ENCODE peak calls at places on chromosome 9, in nine cellular contexts. K is AG09319, I is heart left ventricle, W is mesothelial cell of epicardium, R is psoas muscle, M is NB4, J is GM10248, N is ovary, Y is B cell. Z is an unnamed sample.

GRCh38 chr9:4812872-4813271 is 20.1 kb downstream of the RCL1 start:
- DNase-seq in K (no peak), I (no peak), W (no peak), R (no peak), M (no peak), J (no peak), N (no peak), Y (no peak), Z (no peak)

GRCh38 chr9:76370656-76371055 is 23.6 kb downstream of the RFK start:
- DNase-seq in K (no peak), I (no peak), W (no peak), R (no peak), M (no peak), J (no peak), N (no peak), Y (no peak), Z (no peak)

GRCh38 chr9:114339130-114339908 is 9.7 kb downstream of the ORM2 start:
- DNase-seq in K (no peak), I (peak; percentile 55), W (no peak), R (peak; percentile 69), M (peak; percentile 73), J (peak; percentile 86), N (peak; percentile 58), Y (peak; percentile 77), Z (peak; percentile 23)

GRCh38 chr9:102518324-102518723 is 476.8 kb upstream of the CYLC2 start:
- DNase-seq in K (no peak), I (no peak), W (no peak), R (no peak), M (no peak), J (no peak), N (no peak), Y (no peak), Z (no peak)

GRCh38 chr9:18447131-18447530 is 26.8 kb upstream of the ADAMTSL1 start:
- DNase-seq in K (no peak), I (no peak), W (no peak), R (no peak), M (no peak), J (no peak), N (peak; percentile 29), Y (no peak), Z (no peak)

GRCh38 chr9:137447722-137448568 is 6.8 kb upstream of the ENTPD8 start:
- DNase-seq in K (no peak), I (peak; percentile 26), W (no peak), R (peak; percentile 50), M (no peak), J (no peak), N (no peak), Y (no peak), Z (no peak)

GRCh38 chr9:88571417-88571816 is 36.4 kb downstream of the NXNL2 start:
- DNase-seq in K (no peak), I (no peak), W (no peak), R (no peak), M (no peak), J (no peak), N (no peak), Y (no peak), Z (no peak)

GRCh38 chr9:33186457-33187168 is 19.5 kb upstream of the B4GALT1 start:
- DNase-seq in K (no peak), I (peak; percentile 48), W (no peak), R (no peak), M (no peak), J (no peak), N (no peak), Y (no peak), Z (no peak)

GRCh38 chr9:4143951-4144717 is 155.7 kb downstream of the GLIS3 start:
- DNase-seq in K (peak; percentile 18), I (no peak), W (no peak), R (no peak), M (no peak), J (no peak), N (no peak), Y (no peak), Z (no peak)

GRCh38 chr9:9100070-9100469 is 1300.5 kb upstream of the DMAC1 start:
- DNase-seq in K (no peak), I (no peak), W (no peak), R (no peak), M (no peak), J (no peak), N (no peak), Y (no peak), Z (no peak)

GRCh38 chr9:1057910-1058309 is 7.8 kb downstream of the DMRT2 start:
- DNase-seq in K (no peak), I (no peak), W (no peak), R (no peak), M (no peak), J (no peak), N (no peak), Y (no peak), Z (no peak)

GRCh38 chr9:16213781-16214515 is 656.5 kb downstream of the BNC2 start:
- DNase-seq in K (peak; percentile 93), I (peak; percentile 70), W (no peak), R (no peak), M (no peak), J (no peak), N (peak; percentile 78), Y (no peak), Z (no peak)

GRCh38 chr9:69937358-69937757 is 106.3 kb upstream of the MAMDC2 start:
- DNase-seq in K (no peak), I (no peak), W (no peak), R (no peak), M (no peak), J (no peak), N (no peak), Y (no peak), Z (no peak)

GRCh38 chr9:37200572-37201005 is 80.2 kb downstream of the ZCCHC7 start:
- DNase-seq in K (no peak), I (no peak), W (no peak), R (no peak), M (peak; percentile 67), J (no peak), N (no peak), Y (no peak), Z (no peak)

GRCh38 chr9:109771084-109771483 is 8.9 kb upstream of the PALM2AKAP2 start:
- DNase-seq in K (peak; percentile 61), I (no peak), W (no peak), R (no peak), M (no peak), J (no peak), N (no peak), Y (no peak), Z (no peak)

GRCh38 chr9:89678394-89679005 is 73.7 kb downstream of the GADD45G start:
- DNase-seq in K (no peak), I (no peak), W (no peak), R (no peak), M (no peak), J (no peak), N (no peak), Y (no peak), Z (no peak)

GRCh38 chr9:92666912-92667532 is 2.9 kb downstream of the IPPK start:
- DNase-seq in K (no peak), I (no peak), W (no peak), R (peak; percentile 17), M (no peak), J (no peak), N (no peak), Y (no peak), Z (no peak)

GRCh38 chr9:133199648-133200321 is 9.3 kb downstream of the OBP2B start:
- DNase-seq in K (no peak), I (peak; percentile 47), W (no peak), R (peak; percentile 76), M (peak; percentile 81), J (no peak), N (peak; percentile 45), Y (peak; percentile 73), Z (no peak)
- TF ChIP-seq CTCF in K (peak; percentile 11), I (no peak), W (no peak), R (peak; percentile 13), M (peak; percentile 10), J (no peak), N (no peak), Y (peak; percentile 32), Z (no peak)

DNA sequence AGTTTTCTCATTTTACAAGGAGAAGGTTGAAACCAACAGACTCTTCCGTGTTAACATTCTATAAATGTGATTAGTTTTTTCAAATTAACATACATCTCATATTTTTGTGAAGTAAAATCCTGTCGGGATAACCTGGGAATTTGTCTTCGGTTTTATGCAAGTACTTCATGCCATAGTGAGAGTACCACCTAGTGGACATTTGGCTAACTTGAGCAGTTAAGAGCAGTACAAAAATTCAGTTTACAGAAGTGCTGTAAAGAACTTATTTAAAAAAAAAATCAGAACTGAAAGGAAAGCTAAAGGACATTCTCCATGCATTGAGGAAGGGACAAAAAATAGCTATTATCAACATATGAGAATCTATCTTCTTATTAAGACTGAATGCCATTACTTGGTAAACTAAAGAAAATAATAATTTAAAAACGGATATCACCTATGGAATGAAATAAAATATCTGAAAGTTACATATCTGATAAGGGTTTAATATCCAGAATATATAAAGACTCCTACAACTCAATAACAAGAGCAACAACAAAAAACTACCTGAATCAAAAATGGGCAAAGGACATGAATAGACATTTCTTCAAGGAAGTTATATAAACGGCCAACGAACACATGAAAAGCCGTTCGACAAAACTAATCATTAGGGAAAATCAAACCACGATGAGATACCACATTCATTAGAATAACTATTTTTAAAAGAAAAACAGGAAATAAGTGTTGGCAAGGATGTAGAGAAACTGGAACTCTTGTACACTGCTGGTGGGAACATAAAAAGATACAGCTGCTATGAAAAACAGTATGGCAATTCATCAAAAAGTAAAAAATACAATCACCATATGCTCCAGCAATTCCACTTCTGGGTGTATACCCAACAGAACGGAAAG is 117.0 kb upstream of the GNA14 start:
- DNase-seq in K (peak; percentile 49), I (no peak), W (no peak), R (no peak), M (peak; percentile 47), J (no peak), N (no peak), Y (no peak), Z (no peak)
- TF ChIP-seq CTCF in K (peak; percentile 65), I (peak; percentile 28), W (no peak), R (peak; percentile 37), M (peak; percentile 41), J (peak; percentile 30), N (peak; percentile 24), Y (no peak), Z (peak; percentile 43)

GRCh38 chr9:95268681-95269080 is 48.8 kb downstream of the FANCC start:
- DNase-seq in K (no peak), I (no peak), W (no peak), R (no peak), M (peak; percentile 27), J (no peak), N (no peak), Y (no peak), Z (no peak)
- TF ChIP-seq CTCF in K (peak; percentile 60), I (no peak), W (no peak), R (peak; percentile 38), M (no peak), J (peak; percentile 40), N (no peak), Y (no peak), Z (peak; percentile 42)

DNA sequence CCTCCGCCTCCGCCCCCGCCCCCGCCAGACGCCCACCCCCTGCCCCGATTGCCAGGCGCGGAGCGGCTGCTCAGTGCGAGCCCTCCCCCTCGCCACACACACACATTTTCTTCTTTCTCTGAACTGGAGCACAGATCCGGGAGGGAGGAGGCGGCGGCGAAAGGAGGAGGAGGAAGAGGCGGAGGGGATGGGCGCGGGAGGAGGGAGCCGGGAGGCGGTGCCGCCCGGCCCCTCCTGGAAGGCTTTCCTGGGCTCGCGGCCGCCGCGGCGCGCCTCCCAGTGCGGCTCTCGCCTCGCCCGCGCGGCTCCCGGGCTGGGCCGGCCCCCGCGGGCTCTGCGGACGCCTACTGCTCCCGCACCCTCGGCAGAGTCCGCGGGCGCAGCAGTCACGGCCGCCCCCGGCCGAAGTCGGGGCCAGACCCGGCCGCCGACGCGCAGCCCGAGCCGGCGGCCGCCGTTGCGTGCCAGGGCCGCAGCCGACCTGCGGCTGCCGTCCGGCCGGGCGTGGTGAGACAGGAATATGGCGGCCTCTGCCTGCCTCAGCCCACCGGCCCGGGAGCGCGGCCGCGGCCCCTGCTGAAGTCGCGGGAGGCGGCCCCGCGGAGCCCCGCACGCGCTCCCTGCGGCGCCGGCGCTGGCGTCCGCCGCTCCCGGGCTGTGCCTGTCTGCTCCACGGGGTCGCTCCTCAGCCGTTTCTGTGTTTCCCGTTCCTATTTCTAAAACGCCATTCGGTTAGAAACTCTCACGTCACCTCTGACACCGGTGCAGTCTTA is 401 bp upstream of the GNAQ start:
- DNase-seq in K (peak; percentile 89), I (peak; percentile 92), W (peak; percentile 87), R (peak; percentile 94), M (peak; percentile 96), J (peak; percentile 21), N (peak; percentile 94), Y (peak; percentile 41), Z (peak; percentile 74)
- TF ChIP-seq CTCF in K (no peak), I (no peak), W (no peak), R (no peak), M (no peak), J (no peak), N (no peak), Y (no peak), Z (no peak)

Z was measured in progenitor cell of endocrine pancreas.